ENCODE peak calls at places on chromosomes 13 and 19, in nine cellular contexts. W is lower leg skin; J is left ventricle myocardium superior; I is AG08395; C is skeletal muscle cell; S is GM10248; A is stimulated activated CD4-positive, alpha-beta T cell treated with anti-CD3 and anti-CD28 coated beads, Interleukin-4, amount 100 ng/mL, for 24 hours; X is NCI-H510A; T is activated CD4-positive, alpha-beta T cell treated with anti-CD3 and anti-CD28 coated beads, Interleukin-2, amount 50 U/mL, for 24 hours. B is an unnamed sample.

GRCh38 chr19:42540071-42540553 is 11.8 kb upstream of the CEACAM1 start:
- DNase-seq in I (no peak), X (no peak), A (no peak), W (no peak), C (no peak), T (no peak), S (no peak), J (no peak), B (no peak)

GRCh38 chr19:49114630-49115363 is 627 bp downstream of the LIN7B start:
- DNase-seq in X (no peak), T (peak), A (peak), W (peak), C (no peak), I (peak), J (peak), S (no peak), B (peak)

GRCh38 chr13:99143904-99144303 is 56.8 kb upstream of the UBAC2 start:
- DNase-seq in T (no peak), W (no peak), C (no peak), X (no peak), I (no peak), A (no peak), S (no peak), J (no peak), B (no peak)

GRCh38 chr13:75073791-75074190 is 408.2 kb downstream of the TBC1D4 start:
- DNase-seq in J (no peak), T (no peak), A (no peak), W (no peak), S (no peak), I (no peak), C (peak), X (no peak), B (no peak)

GRCh38 chr19:58154287-58154678 is 3.7 kb upstream of the ZNF329 start:
- DNase-seq in T (no peak), I (peak), S (peak), X (no peak), A (no peak), W (peak), C (no peak), J (peak), B (peak)

GRCh38 chr13:67416047-67416925 is 186.2 kb upstream of the PCDH9 start:
- DNase-seq in C (peak), A (no peak), T (no peak), W (no peak), S (peak), J (peak), I (peak), X (no peak), B (peak)

GRCh38 chr13:80037505-80037888 is 303.4 kb downstream of the SPRY2 start:
- DNase-seq in J (no peak), X (no peak), T (no peak), C (peak), W (no peak), I (peak), A (no peak), S (no peak), B (no peak)

GRCh38 chr13:74987124-74987690 is 494.8 kb downstream of the TBC1D4 start:
- DNase-seq in C (no peak), T (no peak), I (no peak), S (no peak), W (no peak), A (no peak), J (no peak), X (no peak), B (no peak)

GRCh38 chr19:4038661-4039096 is 28.0 kb downstream of the ZBTB7A start:
- DNase-seq in W (no peak), I (no peak), X (no peak), J (no peak), S (no peak), A (no peak), T (no peak), C (no peak), B (no peak)

GRCh38 chr19:43420954-43421353 is 6.3 kb downstream of the TEX101 start:
- DNase-seq in X (no peak), A (no peak), W (no peak), J (no peak), C (no peak), S (no peak), T (no peak), I (no peak), B (no peak)

GRCh38 chr13:112241288-112241687 is 134.9 kb upstream of the SPACA7 start:
- DNase-seq in S (no peak), X (peak), I (no peak), T (no peak), W (no peak), C (no peak), A (no peak), J (no peak), B (peak)

GRCh38 chr19:10120538-10121198 is 969 bp upstream of the EIF3G start:
- DNase-seq in I (peak), C (peak), S (no peak), X (no peak), A (no peak), T (no peak), J (no peak), W (no peak), B (no peak)

GRCh38 chr19:40273469-40274360 is 11.4 kb downstream of the AKT2 start:
- DNase-seq in W (no peak), X (no peak), I (no peak), J (peak), S (no peak), T (no peak), C (no peak), A (no peak), B (no peak)

GRCh38 chr13:24650157-24650556 is 30.1 kb upstream of the ATP12A start:
- DNase-seq in I (peak), W (no peak), S (no peak), J (no peak), X (no peak), A (no peak), C (peak), T (no peak), B (no peak)

GRCh38 chr19:41564515-41565383 is 11.2 kb upstream of the CEACAM21 start:
- DNase-seq in W (no peak), J (no peak), A (peak), T (no peak), C (no peak), S (no peak), I (no peak), X (no peak), B (no peak)

GRCh38 chr19:4224470-4224869 is 4.9 kb upstream of the EBI3 start:
- DNase-seq in A (no peak), S (no peak), W (no peak), I (no peak), J (no peak), X (no peak), C (no peak), T (no peak), B (no peak)

GRCh38 chr13:27833206-27833605 is 40.9 kb downstream of the GSX1 start:
- DNase-seq in S (no peak), X (no peak), T (no peak), I (no peak), J (no peak), W (no peak), C (no peak), A (no peak), B (no peak)

GRCh38 chr19:18520848-18521691 is 800 bp downstream of the ELL start:
- DNase-seq in W (peak), C (no peak), J (no peak), A (peak), S (no peak), T (no peak), X (no peak), I (no peak), B (no peak)

GRCh38 chr19:49453757-49454248 is 778 bp downstream of the ALDH16A1 start:
- DNase-seq in J (no peak), T (no peak), W (no peak), S (no peak), A (no peak), X (no peak), C (no peak), I (no peak), B (no peak)

GRCh38 chr19:9796113-9796773 is 22.6 kb downstream of the FBXL12 start:
- DNase-seq in C (peak), A (peak), X (peak), W (peak), J (peak), T (peak), S (peak), I (peak), B (peak)

GRCh38 chr19:41993612-41994483 is at the start of gene ATP1A3:
- DNase-seq in W (no peak), X (peak), T (no peak), J (peak), S (peak), A (peak), I (peak), C (no peak), B (peak)

GRCh38 chr13:32829269-32829668 is 187.0 kb upstream of the KL start:
- DNase-seq in A (no peak), W (no peak), X (no peak), T (no peak), S (no peak), I (no peak), J (no peak), C (no peak), B (no peak)

GRCh38 chr13:106529415-106530208 is 5.8 kb downstream of the EFNB2 start:
- DNase-seq in C (no peak), X (no peak), S (no peak), A (no peak), W (no peak), J (no peak), I (no peak), T (no peak), B (no peak)

GRCh38 chr13:33441015-33441414 is 155.5 kb upstream of the STARD13 start:
- DNase-seq in S (no peak), X (no peak), T (no peak), A (no peak), W (no peak), I (no peak), J (no peak), C (peak), B (no peak)

B was measured in testis.